ENCODE peak calls at places on chromosome 4, in ten cellular contexts. One of them, this sample, is unnamed.

GRCh38 chr4:41185614-41186609 is 28.4 kb downstream of the APBB2 start:
- DNase-seq in ovary: no peak
- DNase-seq in HCT116: no peak
- DNase-seq in adrenal gland: no peak
- DNase-seq in A549: no peak
- DNase-seq in stomach: no peak
- DNase-seq in testis: no peak
- DNase-seq in GM12878: no peak
- DNase-seq in tibial nerve: no peak
- DNase-seq in lower leg skin: no peak
- DNase-seq in this sample: no peak

GRCh38 chr4:7013171-7013570 is 30.0 kb upstream of the TADA2B start:
- DNase-seq in GM12878: no peak
- DNase-seq in HCT116: no peak
- DNase-seq in stomach: no peak
- DNase-seq in A549: no peak
- DNase-seq in lower leg skin: no peak
- DNase-seq in ovary: no peak
- DNase-seq in testis: no peak
- DNase-seq in tibial nerve: no peak
- DNase-seq in adrenal gland: no peak
- DNase-seq in this sample: no peak

GRCh38 chr4:183353557-183353956 is 31.3 kb upstream of the CLDN24 start:
- DNase-seq in lower leg skin: no peak
- DNase-seq in ovary: no peak
- DNase-seq in tibial nerve: no peak
- DNase-seq in GM12878: no peak
- DNase-seq in adrenal gland: no peak
- DNase-seq in testis: no peak
- DNase-seq in A549: no peak
- DNase-seq in stomach: no peak
- DNase-seq in HCT116: no peak
- DNase-seq in this sample: no peak

GRCh38 chr4:72444104-72444503 is 124.9 kb downstream of the ADAMTS3 start:
- DNase-seq in A549: no peak
- DNase-seq in testis: no peak
- DNase-seq in HCT116: no peak
- DNase-seq in adrenal gland: no peak
- DNase-seq in ovary: no peak
- DNase-seq in stomach: no peak
- DNase-seq in tibial nerve: no peak
- DNase-seq in GM12878: no peak
- DNase-seq in lower leg skin: no peak
- DNase-seq in this sample: no peak

GRCh38 chr4:173652283-173652931 is 122.4 kb upstream of the HAND2 start:
- DNase-seq in stomach: no peak
- DNase-seq in adrenal gland: no peak
- DNase-seq in GM12878: no peak
- DNase-seq in testis: no peak
- DNase-seq in A549: no peak
- DNase-seq in tibial nerve: no peak
- DNase-seq in HCT116: no peak
- DNase-seq in lower leg skin: no peak
- DNase-seq in ovary: no peak
- DNase-seq in this sample: no peak

GRCh38 chr4:175806741-175807140 is 5.3 kb downstream of the GPM6A start:
- DNase-seq in testis: no peak
- DNase-seq in ovary: no peak
- DNase-seq in HCT116: no peak
- DNase-seq in GM12878: no peak
- DNase-seq in tibial nerve: no peak
- DNase-seq in lower leg skin: no peak
- DNase-seq in A549: no peak
- DNase-seq in stomach: no peak
- DNase-seq in adrenal gland: no peak
- DNase-seq in this sample: no peak

GRCh38 chr4:46956451-46956850 is 36.9 kb downstream of the GABRA4 start:
- DNase-seq in tibial nerve: no peak
- DNase-seq in HCT116: no peak
- DNase-seq in ovary: no peak
- DNase-seq in testis: no peak
- DNase-seq in lower leg skin: no peak
- DNase-seq in GM12878: no peak
- DNase-seq in A549: no peak
- DNase-seq in adrenal gland: no peak
- DNase-seq in stomach: no peak
- DNase-seq in this sample: no peak

GRCh38 chr4:8329859-8330761 is 60.6 kb downstream of the HTRA3 start:
- DNase-seq in HCT116: no peak
- DNase-seq in lower leg skin: peak; percentile 85
- DNase-seq in ovary: no peak
- DNase-seq in testis: no peak
- DNase-seq in adrenal gland: no peak
- DNase-seq in A549: no peak
- DNase-seq in stomach: no peak
- DNase-seq in GM12878: no peak
- DNase-seq in tibial nerve: no peak
- DNase-seq in this sample: no peak

GRCh38 chr4:119823891-119824290 is 195.3 kb upstream of the PDE5A start:
- DNase-seq in adrenal gland: no peak
- DNase-seq in tibial nerve: no peak
- DNase-seq in testis: no peak
- DNase-seq in lower leg skin: no peak
- DNase-seq in stomach: no peak
- DNase-seq in ovary: no peak
- DNase-seq in GM12878: no peak
- DNase-seq in A549: no peak
- DNase-seq in HCT116: no peak
- DNase-seq in this sample: no peak

GRCh38 chr4:1026115-1026514 is 14.7 kb downstream of the FGFRL1 start:
- DNase-seq in lower leg skin: no peak
- DNase-seq in stomach: peak; percentile 68
- DNase-seq in tibial nerve: no peak
- DNase-seq in testis: no peak
- DNase-seq in A549: no peak
- DNase-seq in ovary: no peak
- DNase-seq in adrenal gland: peak; percentile 79
- DNase-seq in HCT116: no peak
- DNase-seq in GM12878: peak; percentile 56
- DNase-seq in this sample: no peak

GRCh38 chr4:41709844-41710481 is 38.6 kb downstream of the PHOX2B start:
- DNase-seq in tibial nerve: no peak
- DNase-seq in testis: no peak
- DNase-seq in stomach: no peak
- DNase-seq in lower leg skin: no peak
- DNase-seq in ovary: no peak
- DNase-seq in adrenal gland: no peak
- DNase-seq in HCT116: no peak
- DNase-seq in A549: peak; percentile 38
- DNase-seq in GM12878: no peak
- DNase-seq in this sample: no peak

DNA sequence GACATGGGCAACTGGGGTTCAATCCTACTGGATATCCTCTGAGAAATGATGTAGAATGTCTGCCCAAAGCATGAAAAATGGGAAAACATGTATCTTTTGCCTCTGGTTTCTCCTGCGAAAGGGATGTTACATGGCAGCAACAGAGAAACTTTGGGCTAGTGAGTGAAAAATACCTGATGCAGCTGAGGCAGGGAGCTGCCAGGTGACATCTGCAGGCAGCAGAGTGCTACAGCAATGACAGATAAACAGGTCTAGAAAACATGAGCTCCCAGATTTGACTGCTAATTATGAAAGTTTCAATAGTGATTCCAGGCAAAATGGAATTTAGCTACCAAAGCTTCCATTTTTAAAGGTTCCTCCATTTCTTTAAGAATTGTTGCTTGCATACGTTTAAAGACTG is 4.8 kb upstream of the CXCL1 start:
- DNase-seq in tibial nerve: no peak
- DNase-seq in lower leg skin: no peak
- DNase-seq in GM12878: no peak
- DNase-seq in testis: no peak
- DNase-seq in stomach: peak; percentile 35
- DNase-seq in adrenal gland: no peak
- DNase-seq in A549: no peak
- DNase-seq in HCT116: no peak
- DNase-seq in ovary: no peak
- DNase-seq in this sample: no peak
- TF ChIP-seq CTCF in tibial nerve: no peak
- TF ChIP-seq CTCF in lower leg skin: no peak
- TF ChIP-seq CTCF in GM12878: peak; percentile 66
- TF ChIP-seq CTCF in testis: no peak
- TF ChIP-seq CTCF in stomach: no peak
- TF ChIP-seq CTCF in adrenal gland: peak; percentile 40
- TF ChIP-seq CTCF in A549: peak; percentile 38
- TF ChIP-seq CTCF in HCT116: peak; percentile 71
- TF ChIP-seq CTCF in ovary: no peak
- TF ChIP-seq CTCF in this sample: no peak

GRCh38 chr4:106315968-106316772 is at the start of the genes AIMP1 and TBCK:
- DNase-seq in testis: peak; percentile 94
- DNase-seq in lower leg skin: peak; percentile 97
- DNase-seq in HCT116: peak; percentile 88
- DNase-seq in A549: peak; percentile 52
- DNase-seq in ovary: peak; percentile 91
- DNase-seq in stomach: peak; percentile 87
- DNase-seq in GM12878: peak; percentile 72
- DNase-seq in adrenal gland: peak; percentile 89
- DNase-seq in tibial nerve: peak; percentile 67
- DNase-seq in this sample: no peak
- TF ChIP-seq POLR2A in testis: no peak
- TF ChIP-seq POLR2A in lower leg skin: no peak
- TF ChIP-seq POLR2A in HCT116: peak; percentile 71
- TF ChIP-seq POLR2A in A549: peak; percentile 63
- TF ChIP-seq POLR2A in ovary: peak; percentile 64
- TF ChIP-seq POLR2A in stomach: peak; percentile 77
- TF ChIP-seq POLR2A in GM12878: peak; percentile 97
- TF ChIP-seq POLR2A in adrenal gland: peak; percentile 92
- TF ChIP-seq POLR2A in tibial nerve: peak; percentile 18
- TF ChIP-seq POLR2A in this sample: peak; percentile 10

DNA sequence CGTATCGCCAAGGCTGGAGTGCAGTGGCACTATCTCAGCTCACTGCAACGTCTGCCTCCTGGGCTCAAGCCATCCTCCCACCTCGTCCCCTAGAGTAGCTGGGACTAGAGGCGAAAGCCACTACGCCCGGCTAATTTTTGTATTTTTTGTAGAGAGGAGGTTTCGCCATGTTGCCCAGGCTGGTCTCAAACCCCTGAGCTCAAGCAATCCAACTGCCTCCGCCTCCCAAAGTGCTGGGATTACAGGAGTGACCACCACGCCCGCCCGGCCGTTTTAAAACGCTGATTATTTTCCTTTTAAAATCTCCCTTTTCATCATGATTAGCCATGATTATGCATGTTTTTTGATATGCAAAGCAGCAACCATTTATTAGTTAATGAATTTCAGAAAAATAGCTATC is 2.2 kb downstream of the N4BP2 start:
- DNase-seq in GM12878: no peak
- DNase-seq in HCT116: no peak
- DNase-seq in adrenal gland: no peak
- DNase-seq in A549: no peak
- DNase-seq in lower leg skin: peak; percentile 75
- DNase-seq in stomach: no peak
- DNase-seq in testis: peak; percentile 59
- DNase-seq in tibial nerve: no peak
- DNase-seq in ovary: no peak
- DNase-seq in this sample: no peak
- H3K4me3 ChIP-seq in GM12878: no peak overlapping the region
- H3K4me3 ChIP-seq in HCT116: no peak overlapping the region
- H3K4me3 ChIP-seq in adrenal gland: no peak overlapping the region
- H3K4me3 ChIP-seq in A549: no peak overlapping the region
- H3K4me3 ChIP-seq in lower leg skin: no peak overlapping the region
- H3K4me3 ChIP-seq in stomach: peak overlapping the region; percentile 69
- H3K4me3 ChIP-seq in testis: no peak overlapping the region
- H3K4me3 ChIP-seq in tibial nerve: no peak overlapping the region
- H3K4me3 ChIP-seq in ovary: no peak overlapping the region
- H3K4me3 ChIP-seq in this sample: no peak overlapping the region

DNA sequence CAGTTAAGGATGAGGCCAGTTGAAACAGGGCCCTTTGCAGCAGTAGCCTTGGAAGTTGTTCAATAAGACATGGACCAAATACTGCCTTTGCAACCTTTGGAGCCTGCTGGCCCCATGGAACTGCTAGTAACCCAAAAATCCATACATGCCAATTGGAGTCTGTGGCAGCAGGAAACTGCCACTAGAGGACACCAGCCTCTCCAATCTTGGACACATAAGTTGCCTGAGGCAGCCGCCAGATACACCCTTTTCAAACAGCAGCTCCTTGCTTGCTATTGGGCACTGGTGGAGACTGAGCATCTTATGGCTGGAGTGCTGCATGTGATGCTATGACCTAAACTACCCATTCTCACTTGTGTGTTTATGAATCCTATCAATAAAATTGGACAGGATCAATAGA is 14.8 kb upstream of the LAP3 start:
- DNase-seq in stomach: no peak
- DNase-seq in HCT116: no peak
- DNase-seq in A549: no peak
- DNase-seq in GM12878: no peak
- DNase-seq in testis: peak; percentile 68
- DNase-seq in ovary: no peak
- DNase-seq in adrenal gland: no peak
- DNase-seq in lower leg skin: no peak
- DNase-seq in tibial nerve: no peak
- DNase-seq in this sample: no peak
- TF ChIP-seq CTCF in stomach: no peak
- TF ChIP-seq CTCF in HCT116: peak; percentile 45
- TF ChIP-seq CTCF in A549: no peak
- TF ChIP-seq CTCF in GM12878: peak; percentile 17
- TF ChIP-seq CTCF in testis: no peak
- TF ChIP-seq CTCF in ovary: no peak
- TF ChIP-seq CTCF in adrenal gland: no peak
- TF ChIP-seq CTCF in lower leg skin: no peak
- TF ChIP-seq CTCF in tibial nerve: no peak
- TF ChIP-seq CTCF in this sample: no peak

This sample was measured in vagina.